ENCODE peak calls at places on chromosomes 5 and 9, in six cellular contexts. E is tibial nerve, H is sigmoid colon, L is HepG2, M is testis, Q is adrenal gland. B is an unnamed sample.

GRCh38 chr9:23590601-23591000 is 235.4 kb downstream of the ELAVL2 start:
- DNase-seq in H (no peak), M (no peak), E (no peak), Q (no peak), L (no peak), B (no peak)

GRCh38 chr9:78606011-78606410 is 309.1 kb downstream of the PSAT1 start:
- DNase-seq in Q (no peak), M (no peak), L (no peak), E (no peak), H (no peak), B (no peak)

GRCh38 chr5:143228597-143229293 is 174.7 kb downstream of the NR3C1 start:
- DNase-seq in Q (no peak), H (peak; percentile 10), L (no peak), M (no peak), E (no peak), B (no peak)

GRCh38 chr5:132445930-132446329 is 44.6 kb downstream of the IRF1 start:
- DNase-seq in L (no peak), H (no peak), Q (no peak), M (no peak), E (no peak), B (no peak)

GRCh38 chr5:141814064-141814982 is 63.9 kb downstream of the PCDH1 start:
- DNase-seq in M (peak; percentile 44), Q (peak; percentile 32), H (no peak), L (peak; percentile 34), E (no peak), B (no peak)

GRCh38 chr5:140381972-140382371 is 19.7 kb upstream of the ANKHD1 start:
- DNase-seq in M (no peak), E (no peak), Q (no peak), L (no peak), H (no peak), B (no peak)

GRCh38 chr5:156411-157072 is 34.8 kb upstream of the LRRC14B start:
- DNase-seq in L (no peak), M (no peak), Q (no peak), H (peak; percentile 57), E (no peak), B (no peak)

GRCh38 chr5:61768692-61769281 is 436.7 kb downstream of the ZSWIM6 start:
- DNase-seq in L (peak; percentile 70), E (no peak), Q (no peak), M (peak; percentile 16), H (no peak), B (no peak)

GRCh38 chr5:172561151-172561550 is 79.9 kb upstream of the NEURL1B start:
- DNase-seq in M (no peak), H (no peak), Q (no peak), L (no peak), E (no peak), B (no peak)

GRCh38 chr9:115413766-115414382 is 295.9 kb upstream of the TNC start:
- DNase-seq in M (no peak), Q (no peak), E (no peak), L (no peak), H (no peak), B (no peak)

GRCh38 chr9:35714123-35714522 is 17.9 kb downstream of the TLN1 start:
- DNase-seq in E (no peak), M (no peak), Q (no peak), L (no peak), H (peak; percentile 60), B (no peak)

GRCh38 chr9:114299286-114300152 is 23.4 kb upstream of the ORM1 start:
- DNase-seq in E (no peak), H (peak; percentile 40), M (peak; percentile 7), L (no peak), Q (peak; percentile 9), B (peak; percentile 8)

GRCh38 chr5:89338935-89339334 is 456.0 kb upstream of the MEF2C start:
- DNase-seq in L (no peak), M (no peak), H (no peak), Q (no peak), E (no peak), B (no peak)

GRCh38 chr9:88852794-88853193 is 138.5 kb upstream of the S1PR3 start:
- DNase-seq in E (peak; percentile 39), Q (peak; percentile 40), L (no peak), H (no peak), M (peak; percentile 33), B (no peak)

GRCh38 chr9:20984471-20984870 is 47.0 kb downstream of the HACD4 start:
- DNase-seq in H (no peak), L (no peak), M (no peak), E (no peak), Q (no peak), B (no peak)

GRCh38 chr5:18736051-18736398 is 1101.8 kb downstream of the TAF11L14 start:
- DNase-seq in M (no peak), L (no peak), E (no peak), H (no peak), Q (no peak), B (no peak)

GRCh38 chr5:143140492-143141231 is 262.8 kb downstream of the NR3C1 start:
- DNase-seq in Q (no peak), M (no peak), L (no peak), E (no peak), H (no peak), B (no peak)

GRCh38 chr9:1978941-1979340 is 36.2 kb upstream of the SMARCA2 start:
- DNase-seq in Q (no peak), M (no peak), H (no peak), L (peak; percentile 11), E (no peak), B (no peak)

GRCh38 chr5:16654647-16655334 is 38.0 kb upstream of the RETREG1 start:
- DNase-seq in L (no peak), M (no peak), E (no peak), Q (no peak), H (no peak), B (no peak)

GRCh38 chr5:180334176-180334575 is 19.0 kb downstream of the GFPT2 start:
- DNase-seq in H (peak; percentile 50), E (no peak), Q (no peak), M (no peak), L (no peak), B (no peak)

GRCh38 chr9:73146113-73146815 is 5.4 kb upstream of the ANXA1 start:
- DNase-seq in Q (no peak), L (no peak), E (no peak), M (no peak), H (no peak), B (no peak)

GRCh38 chr9:1100945-1101344 is 50.8 kb downstream of the DMRT2 start:
- DNase-seq in Q (peak; percentile 16), M (peak; percentile 63), H (no peak), L (peak; percentile 26), E (peak; percentile 41), B (no peak)

GRCh38 chr5:154384480-154385235 is 61.1 kb upstream of the SAP30L start:
- DNase-seq in E (no peak), H (no peak), Q (no peak), L (no peak), M (no peak), B (no peak)

GRCh38 chr9:16625831-16626230 is 244.6 kb downstream of the BNC2 start:
- DNase-seq in E (no peak), H (no peak), Q (no peak), L (no peak), M (no peak), B (no peak)

GRCh38 chr5:135890867-135891266 is 4.8 kb downstream of the IL9 start:
- DNase-seq in Q (no peak), E (no peak), H (no peak), M (no peak), L (no peak), B (no peak)

GRCh38 chr5:135246923-135247795 is 151.9 kb downstream of the MACROH2A1 start:
- DNase-seq in Q (peak; percentile 70), L (no peak), H (peak; percentile 64), M (no peak), E (no peak), B (peak; percentile 8)

GRCh38 chr5:180807654-180808414 is 5.2 kb upstream of the MGAT1 start:
- DNase-seq in M (peak; percentile 12), L (no peak), H (no peak), E (no peak), Q (no peak), B (peak; percentile 6)

GRCh38 chr5:6772886-6773285 is 59.7 kb downstream of the TENT4A start:
- DNase-seq in L (no peak), Q (no peak), H (no peak), M (no peak), E (no peak), B (no peak)
- H3K27ac ChIP-seq in L (no peak overlapping the region), Q (no peak overlapping the region), H (no peak overlapping the region), M (no peak overlapping the region), E (no peak overlapping the region), B (no peak overlapping the region)

GRCh38 chr5:71569748-71570509 is 17.2 kb upstream of the MCCC2 start:
- DNase-seq in E (no peak), L (no peak), Q (no peak), M (no peak), H (no peak), B (no peak)
- TF ChIP-seq POLR2A in E (no peak), L (no peak), Q (no peak), M (no peak), H (no peak), B (no peak)

GRCh38 chr9:69471433-69471832 is 146.4 kb downstream of the ENTREP1 start:
- DNase-seq in Q (no peak), H (no peak), L (no peak), E (no peak), M (no peak), B (no peak)

GRCh38 chr9:69469136-69469535 is 144.1 kb downstream of the ENTREP1 start:
- DNase-seq in M (no peak), L (no peak), H (no peak), Q (no peak), E (no peak), B (no peak)

GRCh38 chr9:69468380-69468779 is 143.4 kb downstream of the ENTREP1 start:
- DNase-seq in H (no peak), L (no peak), E (no peak), Q (no peak), M (no peak), B (no peak)

GRCh38 chr9:69472101-69472625 is 147.1 kb downstream of the ENTREP1 start:
- DNase-seq in L (no peak), M (no peak), Q (no peak), E (no peak), H (no peak), B (no peak)

DNA sequence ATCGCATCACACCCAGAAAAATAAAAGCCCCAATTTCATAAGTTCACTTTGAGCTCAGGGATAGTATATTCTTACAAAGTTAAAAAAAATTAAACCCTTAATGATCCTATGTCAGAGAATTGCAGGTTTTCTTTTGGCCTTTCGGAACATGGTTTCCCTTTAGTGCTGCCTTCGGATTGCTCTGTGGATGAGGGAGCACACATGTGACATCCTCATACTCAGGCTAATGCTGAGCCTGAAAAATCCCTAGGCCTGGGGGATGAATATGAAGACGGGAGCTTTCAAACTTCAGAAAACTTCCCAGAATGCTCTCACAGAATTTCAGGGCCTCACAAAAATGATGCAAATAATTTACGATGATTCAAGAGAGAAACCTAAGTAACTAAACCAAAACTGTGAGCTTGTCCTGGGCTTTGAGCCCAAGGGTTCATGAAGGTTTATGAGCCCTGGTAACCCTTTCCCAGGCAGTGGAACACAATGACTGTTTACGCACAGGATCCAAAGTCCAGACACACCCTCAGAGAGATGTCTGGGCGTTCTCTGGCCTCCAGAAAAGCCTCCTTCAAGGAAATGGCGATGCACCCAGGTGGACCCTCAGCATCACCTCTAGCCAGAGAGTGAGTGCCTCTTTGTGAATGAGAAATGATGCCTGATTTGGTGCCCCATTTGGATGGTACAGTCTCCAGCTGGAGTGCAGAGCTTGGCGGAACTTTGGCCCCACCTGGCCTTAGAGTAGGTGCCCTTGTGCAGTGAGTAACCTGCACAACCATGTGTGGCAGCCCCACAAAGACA is 145.4 kb downstream of the ENTREP1 start:
- DNase-seq in L (peak; percentile 28), H (no peak), E (peak; percentile 38), M (peak; percentile 59), Q (no peak), B (peak; percentile 15)
- H3K27ac ChIP-seq in L (no peak overlapping the region), H (no peak overlapping the region), E (no peak overlapping the region), M (peak overlapping the region; percentile 42), Q (no peak overlapping the region), B (no peak overlapping the region)

GRCh38 chr9:91900057-91900816 is 49.8 kb downstream of the ROR2 start:
- DNase-seq in E (no peak), M (peak; percentile 34), H (peak; percentile 88), Q (no peak), L (no peak), B (no peak)
- TF ChIP-seq POLR2A in E (no peak), M (no peak), H (no peak), Q (no peak), L (no peak), B (no peak)

B was measured in ovary.